ENCODE peak calls at places on chromosomes 7 and 10, in nine cellular contexts. One of them, this sample, is unnamed.
A peak's percentile ranks its signal among the peaks of the same experiment; 100 is the strongest.

GRCh38 chr7:13017881-13018280 is 330.4 kb downstream of the ARL4A start:
- DNase-seq in Peyer's patch: no peak
- DNase-seq in tibial nerve: no peak
- DNase-seq in heart left ventricle: no peak
- DNase-seq in ovary: no peak
- DNase-seq in body of pancreas: no peak
- DNase-seq in H1: no peak
- DNase-seq in sigmoid colon: no peak
- DNase-seq in IMR-90: no peak
- DNase-seq in this sample: no peak

GRCh38 chr7:147771344-147771743 is 819.2 kb upstream of the C7orf33 start:
- DNase-seq in ovary: no peak
- DNase-seq in IMR-90: no peak
- DNase-seq in body of pancreas: no peak
- DNase-seq in Peyer's patch: no peak
- DNase-seq in sigmoid colon: no peak
- DNase-seq in H1: no peak
- DNase-seq in tibial nerve: no peak
- DNase-seq in heart left ventricle: no peak
- DNase-seq in this sample: no peak

GRCh38 chr7:30148951-30149459 is 14.2 kb downstream of the MTURN start:
- DNase-seq in Peyer's patch: no peak
- DNase-seq in sigmoid colon: no peak
- DNase-seq in body of pancreas: peak; percentile 56
- DNase-seq in tibial nerve: no peak
- DNase-seq in H1: no peak
- DNase-seq in ovary: no peak
- DNase-seq in IMR-90: no peak
- DNase-seq in heart left ventricle: no peak
- DNase-seq in this sample: peak; percentile 55

GRCh38 chr7:150377116-150377979 is 1.8 kb upstream of the ZNF775 start:
- DNase-seq in sigmoid colon: no peak
- DNase-seq in Peyer's patch: peak; percentile 61
- DNase-seq in IMR-90: no peak
- DNase-seq in heart left ventricle: no peak
- DNase-seq in H1: no peak
- DNase-seq in ovary: no peak
- DNase-seq in body of pancreas: no peak
- DNase-seq in tibial nerve: no peak
- DNase-seq in this sample: no peak

GRCh38 chr10:27503498-27504006 is 552 bp upstream of the RAB18 start:
- DNase-seq in IMR-90: no peak
- DNase-seq in sigmoid colon: no peak
- DNase-seq in tibial nerve: no peak
- DNase-seq in body of pancreas: no peak
- DNase-seq in heart left ventricle: no peak
- DNase-seq in H1: no peak
- DNase-seq in Peyer's patch: no peak
- DNase-seq in ovary: no peak
- DNase-seq in this sample: no peak

GRCh38 chr7:91034459-91035368 is 229.5 kb upstream of the FZD1 start:
- DNase-seq in H1: peak; percentile 74
- DNase-seq in body of pancreas: peak; percentile 85
- DNase-seq in ovary: peak; percentile 18
- DNase-seq in heart left ventricle: peak; percentile 50
- DNase-seq in Peyer's patch: peak; percentile 64
- DNase-seq in sigmoid colon: no peak
- DNase-seq in tibial nerve: peak; percentile 83
- DNase-seq in IMR-90: peak; percentile 63
- DNase-seq in this sample: no peak

GRCh38 chr7:93390660-93391059 is 158.5 kb downstream of the VPS50 start:
- DNase-seq in H1: no peak
- DNase-seq in IMR-90: no peak
- DNase-seq in sigmoid colon: no peak
- DNase-seq in ovary: no peak
- DNase-seq in heart left ventricle: no peak
- DNase-seq in body of pancreas: no peak
- DNase-seq in tibial nerve: no peak
- DNase-seq in Peyer's patch: no peak
- DNase-seq in this sample: no peak

GRCh38 chr7:35599061-35599460 is 95.9 kb downstream of the HERPUD2 start:
- DNase-seq in tibial nerve: no peak
- DNase-seq in body of pancreas: no peak
- DNase-seq in ovary: no peak
- DNase-seq in Peyer's patch: no peak
- DNase-seq in sigmoid colon: no peak
- DNase-seq in IMR-90: no peak
- DNase-seq in H1: no peak
- DNase-seq in heart left ventricle: no peak
- DNase-seq in this sample: no peak

GRCh38 chr7:157432957-157433576 is 96.3 kb downstream of the DNAJB6 start:
- DNase-seq in heart left ventricle: peak; percentile 30
- DNase-seq in Peyer's patch: peak; percentile 68
- DNase-seq in H1: peak; percentile 77
- DNase-seq in body of pancreas: peak; percentile 57
- DNase-seq in tibial nerve: peak; percentile 70
- DNase-seq in sigmoid colon: peak; percentile 57
- DNase-seq in IMR-90: peak; percentile 17
- DNase-seq in ovary: peak; percentile 42
- DNase-seq in this sample: peak; percentile 27

GRCh38 chr10:100793055-100793454 is 47.7 kb downstream of the PAX2 start:
- DNase-seq in tibial nerve: no peak
- DNase-seq in IMR-90: no peak
- DNase-seq in sigmoid colon: no peak
- DNase-seq in Peyer's patch: no peak
- DNase-seq in H1: peak; percentile 61
- DNase-seq in heart left ventricle: no peak
- DNase-seq in ovary: no peak
- DNase-seq in body of pancreas: no peak
- DNase-seq in this sample: no peak

GRCh38 chr7:47143344-47143743 is 438.6 kb downstream of the TNS3 start:
- DNase-seq in H1: no peak
- DNase-seq in sigmoid colon: no peak
- DNase-seq in body of pancreas: no peak
- DNase-seq in IMR-90: peak; percentile 84
- DNase-seq in Peyer's patch: no peak
- DNase-seq in ovary: no peak
- DNase-seq in tibial nerve: no peak
- DNase-seq in heart left ventricle: no peak
- DNase-seq in this sample: no peak

GRCh38 chr10:42866115-42866995 is 83.8 kb downstream of the BMS1 start:
- DNase-seq in sigmoid colon: peak; percentile 81
- DNase-seq in IMR-90: peak; percentile 64
- DNase-seq in body of pancreas: peak; percentile 85
- DNase-seq in tibial nerve: peak; percentile 43
- DNase-seq in Peyer's patch: peak; percentile 60
- DNase-seq in H1: peak; percentile 90
- DNase-seq in ovary: peak; percentile 80
- DNase-seq in heart left ventricle: peak; percentile 89
- DNase-seq in this sample: peak; percentile 32

GRCh38 chr10:30831401-30831800 is 200.3 kb downstream of the ZNF438 start:
- DNase-seq in ovary: no peak
- DNase-seq in H1: no peak
- DNase-seq in Peyer's patch: no peak
- DNase-seq in heart left ventricle: no peak
- DNase-seq in body of pancreas: no peak
- DNase-seq in IMR-90: no peak
- DNase-seq in tibial nerve: no peak
- DNase-seq in sigmoid colon: no peak
- DNase-seq in this sample: no peak

GRCh38 chr10:22891797-22892196 is 36.1 kb upstream of the ARMC3 start:
- DNase-seq in ovary: no peak
- DNase-seq in tibial nerve: no peak
- DNase-seq in heart left ventricle: no peak
- DNase-seq in body of pancreas: no peak
- DNase-seq in H1: no peak
- DNase-seq in IMR-90: no peak
- DNase-seq in sigmoid colon: no peak
- DNase-seq in Peyer's patch: no peak
- DNase-seq in this sample: no peak

GRCh38 chr7:84161398-84161797 is 33.2 kb downstream of the SEMA3A start:
- DNase-seq in tibial nerve: no peak
- DNase-seq in IMR-90: no peak
- DNase-seq in body of pancreas: no peak
- DNase-seq in heart left ventricle: no peak
- DNase-seq in Peyer's patch: no peak
- DNase-seq in ovary: no peak
- DNase-seq in sigmoid colon: no peak
- DNase-seq in H1: no peak
- DNase-seq in this sample: no peak

DNA sequence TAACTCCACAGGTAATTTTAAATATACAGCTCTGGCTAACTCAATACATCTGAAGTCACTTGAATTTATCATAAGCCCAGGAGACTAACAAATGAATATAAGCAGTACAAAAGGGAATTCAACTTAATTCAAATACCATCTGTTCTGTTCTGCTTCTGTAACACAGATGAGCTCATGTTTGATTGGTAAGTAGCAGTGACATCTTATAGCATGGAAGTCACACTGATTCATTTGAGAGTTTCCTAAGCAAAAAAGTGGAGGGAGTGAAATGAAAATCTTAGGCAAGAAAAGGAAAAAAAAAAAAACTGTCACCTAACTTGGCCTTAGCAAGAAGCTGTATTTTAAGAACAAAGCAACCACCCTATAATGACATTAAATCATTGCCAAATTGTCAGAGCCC is 49.5 kb downstream of the SMURF1 start:
- DNase-seq in sigmoid colon: no peak
- DNase-seq in Peyer's patch: no peak
- DNase-seq in H1: no peak
- DNase-seq in body of pancreas: no peak
- DNase-seq in heart left ventricle: no peak
- DNase-seq in IMR-90: peak; percentile 45
- DNase-seq in tibial nerve: no peak
- DNase-seq in ovary: no peak
- DNase-seq in this sample: no peak
- TF ChIP-seq POLR2A in sigmoid colon: no peak
- TF ChIP-seq POLR2A in Peyer's patch: no peak
- TF ChIP-seq POLR2A in H1: no peak
- TF ChIP-seq POLR2A in body of pancreas: no peak
- TF ChIP-seq POLR2A in heart left ventricle: no peak
- TF ChIP-seq POLR2A in IMR-90: no peak
- TF ChIP-seq POLR2A in tibial nerve: no peak
- TF ChIP-seq POLR2A in ovary: no peak
- TF ChIP-seq POLR2A in this sample: no peak

GRCh38 chr7:53466396-53466795 is 431.0 kb downstream of the POM121L12 start:
- DNase-seq in IMR-90: no peak
- DNase-seq in H1: no peak
- DNase-seq in tibial nerve: no peak
- DNase-seq in sigmoid colon: no peak
- DNase-seq in Peyer's patch: no peak
- DNase-seq in ovary: no peak
- DNase-seq in heart left ventricle: no peak
- DNase-seq in body of pancreas: no peak
- DNase-seq in this sample: no peak
- TF ChIP-seq POLR2A in IMR-90: no peak
- TF ChIP-seq POLR2A in H1: no peak
- TF ChIP-seq POLR2A in tibial nerve: no peak
- TF ChIP-seq POLR2A in sigmoid colon: no peak
- TF ChIP-seq POLR2A in Peyer's patch: no peak
- TF ChIP-seq POLR2A in ovary: no peak
- TF ChIP-seq POLR2A in heart left ventricle: no peak
- TF ChIP-seq POLR2A in body of pancreas: no peak
- TF ChIP-seq POLR2A in this sample: no peak

DNA sequence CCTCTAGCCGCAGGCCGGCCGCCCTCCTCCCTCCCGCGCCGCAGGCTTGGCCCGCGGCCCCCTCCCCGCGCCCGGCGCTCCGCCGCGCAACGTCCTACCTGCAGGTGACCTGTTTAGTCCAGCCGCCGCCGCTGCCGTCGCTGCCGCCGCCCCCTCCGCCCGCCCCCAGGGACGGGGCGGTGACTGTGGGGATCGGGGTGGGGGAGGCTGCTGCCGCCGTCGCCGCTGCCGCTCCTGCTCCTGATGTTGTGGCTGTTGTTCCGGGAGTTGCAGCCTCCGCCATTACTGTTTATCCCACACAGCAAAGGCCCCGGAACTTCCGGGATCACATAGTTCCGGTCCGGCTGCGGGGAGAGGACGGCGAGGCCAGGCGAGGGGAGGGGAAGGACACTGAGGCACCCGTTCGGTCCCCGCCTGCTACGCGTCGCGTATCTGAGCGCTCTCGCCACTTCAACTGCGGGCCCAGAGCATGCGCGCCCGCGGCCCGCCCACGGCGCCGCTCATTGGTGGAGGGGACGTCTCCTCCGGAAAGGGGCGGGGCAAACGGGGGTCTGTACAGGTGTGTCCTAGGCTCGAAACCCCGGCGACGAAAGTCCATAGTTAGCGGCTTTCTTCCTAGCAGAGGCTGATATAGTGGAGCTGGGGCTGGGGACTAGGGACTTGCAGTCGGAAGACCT is at the start of gene MKRN1:
- DNase-seq in body of pancreas: peak; percentile 98
- DNase-seq in tibial nerve: peak; percentile 85
- DNase-seq in heart left ventricle: peak; percentile 97
- DNase-seq in H1: peak; percentile 97
- DNase-seq in Peyer's patch: peak; percentile 98
- DNase-seq in ovary: peak; percentile 86
- DNase-seq in IMR-90: peak; percentile 90
- DNase-seq in sigmoid colon: peak; percentile 96
- DNase-seq in this sample: peak; percentile 93
- TF ChIP-seq POLR2A in body of pancreas: peak; percentile 88
- TF ChIP-seq POLR2A in tibial nerve: peak; percentile 51
- TF ChIP-seq POLR2A in heart left ventricle: peak; percentile 84
- TF ChIP-seq POLR2A in H1: peak; percentile 21
- TF ChIP-seq POLR2A in Peyer's patch: peak; percentile 81
- TF ChIP-seq POLR2A in ovary: peak; percentile 45
- TF ChIP-seq POLR2A in IMR-90: peak; percentile 32
- TF ChIP-seq POLR2A in sigmoid colon: peak; percentile 47
- TF ChIP-seq POLR2A in this sample: no peak

GRCh38 chr7:134777470-134777869 is 2.0 kb upstream of the CALD1 start:
- DNase-seq in IMR-90: peak; percentile 62
- DNase-seq in H1: no peak
- DNase-seq in body of pancreas: no peak
- DNase-seq in sigmoid colon: no peak
- DNase-seq in heart left ventricle: no peak
- DNase-seq in Peyer's patch: no peak
- DNase-seq in ovary: no peak
- DNase-seq in tibial nerve: peak; percentile 7
- DNase-seq in this sample: no peak

GRCh38 chr7:134777908-134778580 is 1.4 kb upstream of the CALD1 start:
- DNase-seq in ovary: no peak
- DNase-seq in H1: no peak
- DNase-seq in Peyer's patch: no peak
- DNase-seq in sigmoid colon: no peak
- DNase-seq in body of pancreas: no peak
- DNase-seq in heart left ventricle: no peak
- DNase-seq in tibial nerve: peak; percentile 8
- DNase-seq in IMR-90: no peak
- DNase-seq in this sample: no peak

GRCh38 chr7:134779741-134780065 is 269 bp downstream of the CALD1 start:
- DNase-seq in ovary: no peak
- DNase-seq in tibial nerve: no peak
- DNase-seq in H1: no peak
- DNase-seq in body of pancreas: no peak
- DNase-seq in heart left ventricle: no peak
- DNase-seq in IMR-90: no peak
- DNase-seq in sigmoid colon: no peak
- DNase-seq in Peyer's patch: no peak
- DNase-seq in this sample: no peak

GRCh38 chr7:134780166-134780853 is 876 bp downstream of the CALD1 start:
- DNase-seq in IMR-90: no peak
- DNase-seq in ovary: no peak
- DNase-seq in sigmoid colon: no peak
- DNase-seq in body of pancreas: no peak
- DNase-seq in Peyer's patch: no peak
- DNase-seq in tibial nerve: peak; percentile 5
- DNase-seq in heart left ventricle: no peak
- DNase-seq in H1: no peak
- DNase-seq in this sample: no peak

GRCh38 chr7:134778941-134779740 is at the start of gene CALD1:
- DNase-seq in Peyer's patch: peak; percentile 69
- DNase-seq in tibial nerve: peak; percentile 76
- DNase-seq in body of pancreas: peak; percentile 55
- DNase-seq in heart left ventricle: peak; percentile 79
- DNase-seq in sigmoid colon: peak; percentile 96
- DNase-seq in ovary: peak; percentile 69
- DNase-seq in H1: peak; percentile 77
- DNase-seq in IMR-90: peak; percentile 99
- DNase-seq in this sample: peak; percentile 69
- TF ChIP-seq POLR2A in Peyer's patch: peak; percentile 28
- TF ChIP-seq POLR2A in tibial nerve: no peak
- TF ChIP-seq POLR2A in body of pancreas: peak; percentile 45
- TF ChIP-seq POLR2A in heart left ventricle: peak; percentile 82
- TF ChIP-seq POLR2A in sigmoid colon: peak; percentile 97
- TF ChIP-seq POLR2A in ovary: peak; percentile 36
- TF ChIP-seq POLR2A in H1: peak; percentile 79
- TF ChIP-seq POLR2A in IMR-90: peak; percentile 98
- TF ChIP-seq POLR2A in this sample: no peak

This sample was measured in lower leg skin.